ENCODE peak calls at places on chromosome 10, in five cellular contexts. B is K562, O is GM12878, Q is HepG2, N is HCT116. I is an unnamed sample.

GRCh38 chr10:71765907-71766716 is 7.2 kb downstream of the VSIR start:
- DNase-seq in B (no peak), O (no peak), Q (no peak), N (no peak), I (no peak)

GRCh38 chr10:101053516-101053915 is 8.3 kb upstream of the KAZALD1 start:
- DNase-seq in B (no peak), O (no peak), Q (no peak), N (no peak), I (no peak)

GRCh38 chr10:122190553-122190952 is 80.5 kb upstream of the BTBD16 start:
- DNase-seq in B (no peak), O (no peak), Q (no peak), N (no peak), I (no peak)

GRCh38 chr10:70680899-70681730 is 8.8 kb downstream of the ADAMTS14 start:
- DNase-seq in B (no peak), O (no peak), Q (no peak), N (no peak), I (no peak)

GRCh38 chr10:14723052-14723689 is 51.5 kb downstream of the FAM107B start:
- DNase-seq in B (no peak), O (no peak), Q (no peak), N (no peak), I (no peak)

GRCh38 chr10:91032614-91033248 is 111.8 kb upstream of the ANKRD1 start:
- DNase-seq in B (no peak), O (no peak), Q (no peak), N (no peak), I (no peak)

GRCh38 chr10:89119651-89120050 is 87.5 kb downstream of the CH25H start:
- DNase-seq in B (no peak), O (no peak), Q (no peak), N (no peak), I (no peak)

GRCh38 chr10:5413012-5413938 is 918 bp downstream of the NET1 start:
- DNase-seq in B (peak), O (no peak), Q (peak), N (no peak), I (no peak)

GRCh38 chr10:5592070-5592469 is 67.3 kb downstream of the CALML3 start:
- DNase-seq in B (no peak), O (no peak), Q (no peak), N (no peak), I (no peak)

GRCh38 chr10:79242620-79243152 is 104.6 kb upstream of the PPIF start:
- DNase-seq in B (no peak), O (no peak), Q (no peak), N (no peak), I (no peak)

GRCh38 chr10:46557319-46558140 is 1.1 kb upstream of the GPRIN2 start:
- DNase-seq in B (no peak), O (no peak), Q (no peak), N (no peak), I (peak)

GRCh38 chr10:16545126-16545736 is 23.6 kb upstream of the C1QL3 start:
- DNase-seq in B (peak), O (no peak), Q (peak), N (peak), I (no peak)

GRCh38 chr10:32961892-32962369 is 3.9 kb upstream of the ITGB1 start:
- DNase-seq in B (peak), O (no peak), Q (peak), N (peak), I (no peak)

GRCh38 chr10:62083868-62084267 is 182.4 kb downstream of the ARID5B start:
- DNase-seq in B (peak), O (no peak), Q (no peak), N (no peak), I (no peak)

GRCh38 chr10:90997670-90998069 is 76.8 kb upstream of the ANKRD1 start:
- DNase-seq in B (no peak), O (no peak), Q (no peak), N (no peak), I (no peak)

GRCh38 chr10:12733271-12733670 is 268.2 kb downstream of the CCDC3 start:
- DNase-seq in B (no peak), O (no peak), Q (no peak), N (no peak), I (no peak)

GRCh38 chr10:127407551-127407950 is 141.6 kb upstream of the NPS start:
- DNase-seq in B (no peak), O (no peak), Q (no peak), N (no peak), I (no peak)

GRCh38 chr10:6746782-6747181 is 166.7 kb upstream of the PRKCQ start:
- DNase-seq in B (no peak), O (no peak), Q (no peak), N (no peak), I (no peak)

GRCh38 chr10:119360181-119360921 is 153.0 kb downstream of the GRK5 start:
- DNase-seq in B (peak), O (no peak), Q (no peak), N (no peak), I (no peak)

GRCh38 chr10:113921571-113922370 is 67.3 kb downstream of the NHLRC2 start:
- DNase-seq in B (no peak), O (no peak), Q (no peak), N (no peak), I (no peak)

GRCh38 chr10:115937756-115938032 is 335.3 kb downstream of the GFRA1 start:
- DNase-seq in B (no peak), O (no peak), Q (no peak), N (no peak), I (no peak)

GRCh38 chr10:1293636-1294440 is 237.7 kb downstream of the WDR37 start:
- DNase-seq in B (no peak), O (no peak), Q (no peak), N (no peak), I (peak)

GRCh38 chr10:3950676-3951275 is 165.8 kb upstream of the KLF6 start:
- DNase-seq in B (no peak), O (no peak), Q (no peak), N (no peak), I (no peak)

GRCh38 chr10:3827266-3827665 is 42.3 kb upstream of the KLF6 start:
- DNase-seq in B (no peak), O (no peak), Q (no peak), N (no peak), I (no peak)

GRCh38 chr10:21175797-21176196 is 278.7 kb upstream of the NEBL start:
- DNase-seq in B (no peak), O (no peak), Q (no peak), N (no peak), I (no peak)

GRCh38 chr10:21174670-21175495 is 277.8 kb upstream of the NEBL start:
- DNase-seq in B (peak), O (no peak), Q (no peak), N (peak), I (no peak)

GRCh38 chr10:21172774-21173432 is 275.8 kb upstream of the NEBL start:
- DNase-seq in B (no peak), O (no peak), Q (no peak), N (no peak), I (no peak)

GRCh38 chr10:21173433-21173963 is 276.4 kb upstream of the NEBL start:
- DNase-seq in B (no peak), O (no peak), Q (no peak), N (no peak), I (no peak)

GRCh38 chr10:21173964-21174669 is 277.0 kb upstream of the NEBL start:
- DNase-seq in B (peak), O (no peak), Q (no peak), N (peak), I (no peak)
- TF ChIP-seq SRF in B (no peak), O (no peak), Q (no peak), N (no peak), I (no peak)

GRCh38 chr10:87547734-87548311 is 43.1 kb downstream of the MINPP1 start:
- DNase-seq in B (peak), O (no peak), Q (no peak), N (no peak), I (no peak)
- TF ChIP-seq SRF in B (no peak), O (no peak), Q (no peak), N (no peak), I (no peak)

DNA sequence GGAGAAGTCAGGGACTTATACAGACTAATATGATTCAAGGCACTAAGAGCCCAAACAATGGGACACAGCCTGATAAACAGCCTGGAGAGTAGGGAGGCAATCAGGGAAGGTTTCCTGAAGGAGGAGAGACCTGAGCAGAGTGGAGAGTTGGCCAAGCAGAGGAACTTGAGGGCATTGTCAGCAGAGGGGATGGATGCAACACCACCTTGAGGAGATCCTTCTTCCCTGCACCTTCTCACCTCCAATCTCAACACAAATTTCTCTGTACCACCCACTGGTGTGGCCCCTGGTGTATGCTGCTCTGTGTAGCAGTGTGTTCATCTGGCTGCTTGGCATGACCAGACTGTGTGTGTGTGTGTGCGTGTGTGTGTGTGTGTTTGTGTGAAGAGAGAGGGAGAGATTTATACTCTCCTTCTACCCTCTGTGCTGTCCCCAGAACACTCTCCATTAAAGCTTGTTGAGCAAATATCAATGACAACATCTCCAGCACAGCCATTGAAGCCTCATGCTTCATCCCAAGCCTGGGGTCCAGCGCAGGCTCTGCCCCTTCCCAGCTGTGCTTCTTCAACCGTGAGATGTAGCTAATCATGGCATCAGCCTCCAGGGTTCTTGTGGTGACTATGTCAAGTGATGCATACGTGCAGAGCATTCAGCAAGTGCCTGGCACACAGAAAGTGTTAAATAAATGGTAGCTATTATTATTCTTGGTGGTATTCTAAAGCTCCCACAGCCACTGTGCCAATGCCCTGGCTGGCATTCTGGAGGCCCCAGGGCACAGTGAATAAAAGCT is 146.3 kb downstream of the WDR11 start:
- DNase-seq in B (no peak), O (no peak), Q (no peak), N (no peak), I (no peak)
- TF ChIP-seq SRF in B (no peak), O (no peak), Q (no peak), N (no peak), I (no peak)

DNA sequence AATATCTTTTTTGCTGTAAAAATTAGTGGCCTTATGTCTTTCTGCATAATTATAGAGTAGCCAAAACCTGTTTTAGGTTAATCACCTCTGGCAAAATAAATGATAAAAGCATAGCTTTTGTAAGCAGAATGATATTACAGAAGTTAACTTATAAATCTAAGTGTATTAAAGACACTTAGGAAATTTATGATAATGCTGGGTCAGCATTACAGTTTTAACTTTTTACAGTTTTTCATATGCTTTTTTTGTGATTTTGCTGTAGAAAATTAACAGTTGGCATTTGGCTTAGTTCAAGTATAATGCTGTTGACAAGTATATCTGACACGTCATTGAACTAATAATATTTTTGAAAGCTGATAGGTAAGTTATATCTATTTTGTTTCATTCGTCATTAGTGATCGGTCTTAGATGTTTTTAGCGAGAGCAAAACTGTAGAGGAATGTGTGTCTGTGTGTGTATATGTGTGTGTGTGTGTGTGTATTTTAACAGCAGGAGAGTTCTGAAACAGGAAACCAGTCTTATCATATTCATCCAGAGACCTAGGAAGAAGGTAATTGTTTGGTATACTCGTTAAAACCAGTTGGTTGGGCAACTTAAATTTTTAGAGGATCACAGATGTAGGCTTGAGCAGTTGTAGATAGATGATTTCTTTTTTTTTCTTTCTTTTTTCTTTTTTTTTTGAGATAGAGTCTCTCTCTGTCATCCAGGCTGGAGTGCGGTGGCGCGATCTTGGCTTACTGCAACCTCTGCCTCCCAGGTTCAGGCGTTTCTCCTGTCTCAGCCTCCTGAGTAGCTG is 15.4 kb downstream of the PTEN start:
- DNase-seq in B (peak), O (no peak), Q (no peak), N (no peak), I (no peak)
- TF ChIP-seq SRF in B (no peak), O (no peak), Q (no peak), N (no peak), I (no peak)

GRCh38 chr10:72913287-72913686 is 19.7 kb downstream of the OIT3 start:
- DNase-seq in B (no peak), O (no peak), Q (peak), N (no peak), I (no peak)
- TF ChIP-seq SRF in B (no peak), O (no peak), Q (no peak), N (no peak), I (no peak)

GRCh38 chr10:35379226-35380137 is 43.2 kb downstream of the CCNY start:
- DNase-seq in B (peak), O (peak), Q (no peak), N (no peak), I (no peak)
- TF ChIP-seq SRF in B (no peak), O (no peak), Q (no peak), N (no peak), I (no peak)

I was measured in H1.